ENCODE peak calls at places on chromosomes 16 and 17, in eight cellular contexts. C is brain microvascular endothelial cell; X is ACHN; I is GM23338; V is dorsolateral prefrontal cortex; F is H54; E is stimulated activated CD8-positive, alpha-beta memory T cell treated with anti-CD3 and anti-CD28 coated beads, Interleukin-12 subunit alpha, Interleukin-12 subunit beta, amount 100 ng/mL, for 1 hour; R is NCI-H69. Q is an unnamed sample.

GRCh38 chr17:28372203-28372944 is 880 bp downstream of the SARM1 start:
- DNase-seq in X (peak), F (no peak), E (no peak), V (no peak), C (no peak), R (peak), I (peak), Q (no peak)

GRCh38 chr16:77789646-77790370 is 1.4 kb downstream of the VAT1L start:
- DNase-seq in C (no peak), E (no peak), V (no peak), R (no peak), F (no peak), X (no peak), I (peak), Q (no peak)

GRCh38 chr16:3189869-3190268 is 1.9 kb downstream of the OR1F1 start:
- DNase-seq in E (no peak), F (no peak), C (no peak), I (no peak), R (peak), X (no peak), V (no peak), Q (no peak)

GRCh38 chr16:48611329-48612137 is 1.6 kb upstream of the N4BP1 start:
- DNase-seq in I (peak), X (no peak), V (no peak), C (no peak), R (peak), E (peak), F (no peak), Q (no peak)

GRCh38 chr16:11914759-11915643 is 755 bp downstream of the GSPT1 start:
- DNase-seq in E (no peak), C (peak), F (peak), I (peak), V (peak), X (peak), R (peak), Q (no peak)

GRCh38 chr16:48592839-48593429 is 17.0 kb downstream of the N4BP1 start:
- DNase-seq in E (no peak), V (no peak), R (peak), C (no peak), X (peak), I (peak), F (no peak), Q (no peak)

GRCh38 chr16:71474864-71475263 is 12.8 kb upstream of the ZNF23 start:
- DNase-seq in C (peak), R (no peak), I (no peak), X (peak), E (no peak), V (no peak), F (peak), Q (no peak)

GRCh38 chr17:74599531-74599939 is 7.5 kb upstream of the CD300LD start:
- DNase-seq in R (no peak), F (no peak), C (no peak), E (no peak), I (no peak), V (no peak), X (no peak), Q (no peak)

GRCh38 chr17:76872221-76872873 is 4.1 kb downstream of the MGAT5B start:
- DNase-seq in R (no peak), X (peak), E (no peak), I (no peak), V (peak), F (peak), C (peak), Q (peak)

GRCh38 chr16:49564577-49565224 is 191.1 kb downstream of the C16orf78 start:
- DNase-seq in F (no peak), R (no peak), C (no peak), V (no peak), X (no peak), I (peak), E (no peak), Q (no peak)

GRCh38 chr16:87661561-87661960 is 59.3 kb downstream of the JPH3 start:
- DNase-seq in R (no peak), I (peak), X (peak), F (no peak), E (peak), C (peak), V (no peak), Q (no peak)

GRCh38 chr17:29590979-29591736 is 1.7 kb upstream of the GIT1 start:
- DNase-seq in V (no peak), F (peak), R (peak), C (no peak), I (peak), E (no peak), X (peak), Q (no peak)

GRCh38 chr17:34361478-34362061 is 1.5 kb downstream of the CCL1 start:
- DNase-seq in V (peak), C (peak), X (peak), E (no peak), I (peak), F (peak), R (peak), Q (peak)

GRCh38 chr17:39674702-39675389 is 6.6 kb downstream of the PNMT start:
- DNase-seq in X (no peak), E (no peak), F (no peak), C (no peak), I (no peak), V (no peak), R (peak), Q (no peak)

GRCh38 chr16:70573451-70574121 is 50.0 kb downstream of the SF3B3 start:
- DNase-seq in E (no peak), X (no peak), F (no peak), C (peak), R (no peak), I (peak), V (no peak), Q (peak)

GRCh38 chr17:27247071-27247957 is 46.6 kb upstream of the WSB1 start:
- DNase-seq in X (no peak), E (no peak), I (no peak), R (peak), F (no peak), V (no peak), C (peak), Q (no peak)

GRCh38 chr16:65817799-65818198 is 548.7 kb upstream of the CDH5 start:
- DNase-seq in F (no peak), E (no peak), X (no peak), I (no peak), C (no peak), R (no peak), V (no peak), Q (no peak)

GRCh38 chr16:47230296-47230695 is 86.6 kb upstream of the NETO2 start:
- DNase-seq in C (no peak), R (no peak), F (no peak), X (no peak), V (no peak), E (no peak), I (no peak), Q (no peak)

GRCh38 chr17:33218657-33219298 is 74.3 kb downstream of the ASIC2 start:
- DNase-seq in F (no peak), I (no peak), E (no peak), V (no peak), C (no peak), R (no peak), X (no peak), Q (no peak)

GRCh38 chr16:22035094-22035675 is 27.3 kb downstream of the MOSMO start:
- DNase-seq in I (peak), F (no peak), R (no peak), V (no peak), C (no peak), X (no peak), E (no peak), Q (no peak)

GRCh38 chr16:22635345-22635744 is 124.7 kb downstream of the NPIPB5 start:
- DNase-seq in R (no peak), X (no peak), E (no peak), V (no peak), I (peak), C (no peak), F (no peak), Q (no peak)

GRCh38 chr17:65220732-65221131 is 83.6 kb downstream of the RGS9 start:
- DNase-seq in R (no peak), X (no peak), I (no peak), E (no peak), C (no peak), F (peak), V (no peak), Q (no peak)

GRCh38 chr17:57441270-57441600 is 184.9 kb downstream of the MSI2 start:
- DNase-seq in V (no peak), E (no peak), X (no peak), C (no peak), R (no peak), F (no peak), I (no peak), Q (no peak)

GRCh38 chr17:146983-147761 is 9.8 kb downstream of the SCGB1C2 start:
- DNase-seq in C (no peak), X (no peak), E (no peak), F (no peak), R (no peak), I (no peak), V (peak), Q (no peak)

GRCh38 chr17:8362651-8363332 is 13.7 kb downstream of the KRABD2 start:
- DNase-seq in R (no peak), C (peak), E (no peak), I (no peak), X (no peak), F (no peak), V (no peak), Q (no peak)

GRCh38 chr16:27314161-27314723 is 468 bp downstream of the IL4R start:
- DNase-seq in F (peak), R (no peak), E (peak), C (peak), I (peak), X (peak), V (no peak), Q (peak)

GRCh38 chr16:89103781-89104180 is 10.1 kb downstream of the ACSF3 start:
- DNase-seq in X (no peak), I (no peak), E (no peak), R (no peak), V (no peak), C (no peak), F (no peak), Q (no peak)

GRCh38 chr16:1745181-1745899 is 26.0 kb downstream of the NME3 start:
- DNase-seq in C (peak), F (peak), R (no peak), X (no peak), V (no peak), I (no peak), E (no peak), Q (no peak)

GRCh38 chr17:39167492-39167891 is 1.5 kb upstream of the ARL5C start:
- DNase-seq in F (no peak), V (no peak), X (no peak), I (no peak), C (no peak), R (peak), E (no peak), Q (no peak)

GRCh38 chr17:82134101-82134500 is 36.1 kb upstream of the FASN start:
- DNase-seq in I (no peak), X (no peak), F (no peak), C (no peak), E (no peak), R (peak), V (no peak), Q (no peak)

GRCh38 chr16:80671281-80671849 is 130.6 kb downstream of the DYNLRB2 start:
- DNase-seq in V (no peak), F (no peak), E (no peak), C (no peak), I (peak), R (no peak), X (no peak), Q (no peak)

GRCh38 chr16:28100810-28101532 is 37.5 kb upstream of the GSG1L start:
- DNase-seq in X (no peak), R (no peak), E (no peak), I (no peak), C (no peak), F (no peak), V (no peak), Q (no peak)

GRCh38 chr16:67207857-67208524 is 9.1 kb downstream of the ELMO3 start:
- DNase-seq in F (peak), I (no peak), X (no peak), R (no peak), E (no peak), V (no peak), C (peak), Q (no peak)

GRCh38 chr16:9096416-9096952 is 5.0 kb downstream of the HAPSTR1 start:
- DNase-seq in X (no peak), C (no peak), V (no peak), R (no peak), E (no peak), F (no peak), I (no peak), Q (no peak)

GRCh38 chr17:80146121-80147034 is 550 bp downstream of the EIF4A3 start:
- DNase-seq in V (no peak), C (no peak), X (no peak), I (peak), R (peak), E (no peak), F (no peak), Q (no peak)

GRCh38 chr16:10957771-10958486 is 13.6 kb downstream of the CLEC16A start:
- DNase-seq in F (no peak), I (no peak), E (no peak), V (no peak), C (no peak), R (peak), X (no peak), Q (no peak)

Q was measured in glomerular endothelial cell.